ENCODE peak calls at places on chromosomes 5 and 9, in five cellular contexts. One of them, this sample, is unnamed.

GRCh38 chr5:17477553-17478265 is 20.3 kb upstream of the TAF11L2 start:
- DNase-seq in stimulated activated CD8-positive, alpha-beta memory T cell treated with anti-CD3 and anti-CD28 coated beads, Interleukin-7, amount 100 ng/mL, for 24 hours: no peak
- DNase-seq in astrocyte of the spinal cord: no peak
- DNase-seq in NCI-H345: peak; percentile 70
- DNase-seq in thoracic aorta: no peak
- DNase-seq in this sample: no peak

GRCh38 chr5:149780043-149780737 is 50.1 kb downstream of the PPARGC1B start:
- DNase-seq in stimulated activated CD8-positive, alpha-beta memory T cell treated with anti-CD3 and anti-CD28 coated beads, Interleukin-7, amount 100 ng/mL, for 24 hours: no peak
- DNase-seq in NCI-H345: no peak
- DNase-seq in astrocyte of the spinal cord: no peak
- DNase-seq in thoracic aorta: no peak
- DNase-seq in this sample: no peak

GRCh38 chr9:130327070-130327780 is 61.7 kb downstream of the HMCN2 start:
- DNase-seq in astrocyte of the spinal cord: no peak
- DNase-seq in NCI-H345: no peak
- DNase-seq in thoracic aorta: no peak
- DNase-seq in stimulated activated CD8-positive, alpha-beta memory T cell treated with anti-CD3 and anti-CD28 coated beads, Interleukin-7, amount 100 ng/mL, for 24 hours: no peak
- DNase-seq in this sample: no peak

GRCh38 chr9:1604942-1605560 is 410.1 kb upstream of the SMARCA2 start:
- DNase-seq in astrocyte of the spinal cord: no peak
- DNase-seq in stimulated activated CD8-positive, alpha-beta memory T cell treated with anti-CD3 and anti-CD28 coated beads, Interleukin-7, amount 100 ng/mL, for 24 hours: no peak
- DNase-seq in thoracic aorta: no peak
- DNase-seq in NCI-H345: peak; percentile 3
- DNase-seq in this sample: peak; percentile 66

GRCh38 chr9:132147331-132147730 is 14.5 kb upstream of the NTNG2 start:
- DNase-seq in stimulated activated CD8-positive, alpha-beta memory T cell treated with anti-CD3 and anti-CD28 coated beads, Interleukin-7, amount 100 ng/mL, for 24 hours: no peak
- DNase-seq in astrocyte of the spinal cord: no peak
- DNase-seq in thoracic aorta: no peak
- DNase-seq in NCI-H345: no peak
- DNase-seq in this sample: no peak

GRCh38 chr5:79236364-79236969 is 536 bp downstream of the JMY start:
- DNase-seq in stimulated activated CD8-positive, alpha-beta memory T cell treated with anti-CD3 and anti-CD28 coated beads, Interleukin-7, amount 100 ng/mL, for 24 hours: peak; percentile 3
- DNase-seq in thoracic aorta: no peak
- DNase-seq in NCI-H345: peak; percentile 31
- DNase-seq in astrocyte of the spinal cord: peak; percentile 6
- DNase-seq in this sample: peak; percentile 28

GRCh38 chr5:36156124-36156601 is 4.3 kb downstream of the SKP2 start:
- DNase-seq in thoracic aorta: no peak
- DNase-seq in astrocyte of the spinal cord: no peak
- DNase-seq in NCI-H345: no peak
- DNase-seq in stimulated activated CD8-positive, alpha-beta memory T cell treated with anti-CD3 and anti-CD28 coated beads, Interleukin-7, amount 100 ng/mL, for 24 hours: no peak
- DNase-seq in this sample: no peak

GRCh38 chr5:151569132-151570046 is 21.7 kb downstream of the FAT2 start:
- DNase-seq in thoracic aorta: no peak
- DNase-seq in stimulated activated CD8-positive, alpha-beta memory T cell treated with anti-CD3 and anti-CD28 coated beads, Interleukin-7, amount 100 ng/mL, for 24 hours: no peak
- DNase-seq in NCI-H345: peak; percentile 5
- DNase-seq in astrocyte of the spinal cord: no peak
- DNase-seq in this sample: no peak

GRCh38 chr5:34857161-34857560 is 18.2 kb downstream of the TTC23L start:
- DNase-seq in NCI-H345: no peak
- DNase-seq in thoracic aorta: no peak
- DNase-seq in astrocyte of the spinal cord: no peak
- DNase-seq in stimulated activated CD8-positive, alpha-beta memory T cell treated with anti-CD3 and anti-CD28 coated beads, Interleukin-7, amount 100 ng/mL, for 24 hours: no peak
- DNase-seq in this sample: no peak

GRCh38 chr9:20191239-20191840 is 402.5 kb upstream of the SLC24A2 start:
- DNase-seq in NCI-H345: no peak
- DNase-seq in astrocyte of the spinal cord: no peak
- DNase-seq in thoracic aorta: no peak
- DNase-seq in stimulated activated CD8-positive, alpha-beta memory T cell treated with anti-CD3 and anti-CD28 coated beads, Interleukin-7, amount 100 ng/mL, for 24 hours: no peak
- DNase-seq in this sample: no peak

GRCh38 chr5:77129386-77129785 is 42.3 kb upstream of the ZBED3 start:
- DNase-seq in stimulated activated CD8-positive, alpha-beta memory T cell treated with anti-CD3 and anti-CD28 coated beads, Interleukin-7, amount 100 ng/mL, for 24 hours: no peak
- DNase-seq in NCI-H345: no peak
- DNase-seq in thoracic aorta: no peak
- DNase-seq in astrocyte of the spinal cord: peak; percentile 34
- DNase-seq in this sample: peak; percentile 3

GRCh38 chr9:79610019-79610760 is 38.4 kb downstream of the TLE4 start:
- DNase-seq in stimulated activated CD8-positive, alpha-beta memory T cell treated with anti-CD3 and anti-CD28 coated beads, Interleukin-7, amount 100 ng/mL, for 24 hours: no peak
- DNase-seq in thoracic aorta: no peak
- DNase-seq in NCI-H345: no peak
- DNase-seq in astrocyte of the spinal cord: peak; percentile 79
- DNase-seq in this sample: peak; percentile 76

GRCh38 chr9:123093141-123093540 is 59.7 kb downstream of the GPR21 start:
- DNase-seq in NCI-H345: no peak
- DNase-seq in thoracic aorta: no peak
- DNase-seq in astrocyte of the spinal cord: no peak
- DNase-seq in stimulated activated CD8-positive, alpha-beta memory T cell treated with anti-CD3 and anti-CD28 coated beads, Interleukin-7, amount 100 ng/mL, for 24 hours: no peak
- DNase-seq in this sample: no peak

GRCh38 chr5:82073179-82073578 is 101.4 kb downstream of the ATG10 start:
- DNase-seq in stimulated activated CD8-positive, alpha-beta memory T cell treated with anti-CD3 and anti-CD28 coated beads, Interleukin-7, amount 100 ng/mL, for 24 hours: no peak
- DNase-seq in astrocyte of the spinal cord: peak; percentile 52
- DNase-seq in NCI-H345: no peak
- DNase-seq in thoracic aorta: no peak
- DNase-seq in this sample: no peak

GRCh38 chr5:166582416-166582815 is 1709.0 kb upstream of the WWC1 start:
- DNase-seq in NCI-H345: no peak
- DNase-seq in thoracic aorta: no peak
- DNase-seq in stimulated activated CD8-positive, alpha-beta memory T cell treated with anti-CD3 and anti-CD28 coated beads, Interleukin-7, amount 100 ng/mL, for 24 hours: no peak
- DNase-seq in astrocyte of the spinal cord: no peak
- DNase-seq in this sample: no peak

GRCh38 chr5:14742427-14743010 is 78.0 kb downstream of the OTULIN start:
- DNase-seq in stimulated activated CD8-positive, alpha-beta memory T cell treated with anti-CD3 and anti-CD28 coated beads, Interleukin-7, amount 100 ng/mL, for 24 hours: no peak
- DNase-seq in NCI-H345: peak; percentile 70
- DNase-seq in astrocyte of the spinal cord: no peak
- DNase-seq in thoracic aorta: no peak
- DNase-seq in this sample: no peak

GRCh38 chr5:42888771-42889170 is 77.1 kb upstream of the SELENOP start:
- DNase-seq in astrocyte of the spinal cord: no peak
- DNase-seq in stimulated activated CD8-positive, alpha-beta memory T cell treated with anti-CD3 and anti-CD28 coated beads, Interleukin-7, amount 100 ng/mL, for 24 hours: no peak
- DNase-seq in thoracic aorta: no peak
- DNase-seq in NCI-H345: no peak
- DNase-seq in this sample: no peak

GRCh38 chr5:178416206-178416882 is 173.8 kb downstream of the COL23A1 start:
- DNase-seq in thoracic aorta: no peak
- DNase-seq in stimulated activated CD8-positive, alpha-beta memory T cell treated with anti-CD3 and anti-CD28 coated beads, Interleukin-7, amount 100 ng/mL, for 24 hours: no peak
- DNase-seq in NCI-H345: no peak
- DNase-seq in astrocyte of the spinal cord: no peak
- DNase-seq in this sample: no peak

GRCh38 chr9:120921751-120922181 is 4.8 kb downstream of the TRAF1 start:
- DNase-seq in thoracic aorta: no peak
- DNase-seq in stimulated activated CD8-positive, alpha-beta memory T cell treated with anti-CD3 and anti-CD28 coated beads, Interleukin-7, amount 100 ng/mL, for 24 hours: no peak
- DNase-seq in NCI-H345: no peak
- DNase-seq in astrocyte of the spinal cord: no peak
- DNase-seq in this sample: no peak

GRCh38 chr9:9222730-9223129 is 1390.1 kb downstream of the PTPRD start:
- DNase-seq in thoracic aorta: no peak
- DNase-seq in stimulated activated CD8-positive, alpha-beta memory T cell treated with anti-CD3 and anti-CD28 coated beads, Interleukin-7, amount 100 ng/mL, for 24 hours: no peak
- DNase-seq in NCI-H345: no peak
- DNase-seq in astrocyte of the spinal cord: no peak
- DNase-seq in this sample: no peak

GRCh38 chr5:171055881-171056454 is 194.2 kb downstream of the RANBP17 start:
- DNase-seq in stimulated activated CD8-positive, alpha-beta memory T cell treated with anti-CD3 and anti-CD28 coated beads, Interleukin-7, amount 100 ng/mL, for 24 hours: no peak
- DNase-seq in NCI-H345: no peak
- DNase-seq in thoracic aorta: no peak
- DNase-seq in astrocyte of the spinal cord: peak; percentile 10
- DNase-seq in this sample: no peak

GRCh38 chr5:72133212-72133990 is 26.1 kb downstream of the MAP1B start:
- DNase-seq in stimulated activated CD8-positive, alpha-beta memory T cell treated with anti-CD3 and anti-CD28 coated beads, Interleukin-7, amount 100 ng/mL, for 24 hours: no peak
- DNase-seq in astrocyte of the spinal cord: peak; percentile 54
- DNase-seq in NCI-H345: no peak
- DNase-seq in thoracic aorta: no peak
- DNase-seq in this sample: no peak

GRCh38 chr5:57825026-57825683 is 342.5 kb upstream of the ACTBL2 start:
- DNase-seq in NCI-H345: no peak
- DNase-seq in astrocyte of the spinal cord: peak; percentile 94
- DNase-seq in thoracic aorta: no peak
- DNase-seq in stimulated activated CD8-positive, alpha-beta memory T cell treated with anti-CD3 and anti-CD28 coated beads, Interleukin-7, amount 100 ng/mL, for 24 hours: no peak
- DNase-seq in this sample: no peak

GRCh38 chr9:38186372-38187115 is 117.5 kb upstream of the SHB start:
- DNase-seq in stimulated activated CD8-positive, alpha-beta memory T cell treated with anti-CD3 and anti-CD28 coated beads, Interleukin-7, amount 100 ng/mL, for 24 hours: no peak
- DNase-seq in NCI-H345: no peak
- DNase-seq in astrocyte of the spinal cord: peak; percentile 6
- DNase-seq in thoracic aorta: no peak
- DNase-seq in this sample: no peak

GRCh38 chr5:142145106-142145900 is 36.7 kb downstream of the NDFIP1 start:
- DNase-seq in NCI-H345: peak; percentile 31
- DNase-seq in thoracic aorta: peak; percentile 28
- DNase-seq in astrocyte of the spinal cord: peak; percentile 69
- DNase-seq in stimulated activated CD8-positive, alpha-beta memory T cell treated with anti-CD3 and anti-CD28 coated beads, Interleukin-7, amount 100 ng/mL, for 24 hours: peak; percentile 21
- DNase-seq in this sample: peak; percentile 39